ENCODE peak calls at places on chromosomes 7 and 10, in five cellular contexts. W, N, Y, Z and K are unnamed samples.

GRCh38 chr7:64183126-64183742 is 23.8 kb upstream of the ZNF735 start:
- DNase-seq in Z (no peak), W (peak), N (no peak), Y (peak), K (peak)

GRCh38 chr10:62806246-62806645 is 1.7 kb downstream of the ADO start:
- DNase-seq in Y (no peak), Z (no peak), W (no peak), N (no peak), K (no peak)

GRCh38 chr7:22238354-22239311 is 118.3 kb downstream of the RAPGEF5 start:
- DNase-seq in W (no peak), Y (no peak), Z (no peak), N (no peak), K (no peak)

GRCh38 chr7:8597565-8597964 is 164.2 kb downstream of the NXPH1 start:
- DNase-seq in Y (no peak), N (no peak), Z (no peak), W (no peak), K (no peak)

GRCh38 chr7:111509298-111509697 is 53.0 kb downstream of the IMMP2L start:
- DNase-seq in Y (no peak), N (no peak), W (no peak), Z (no peak), K (no peak)

GRCh38 chr10:70481831-70482530 is 3.4 kb downstream of the PALD1 start:
- DNase-seq in Z (no peak), Y (peak), N (no peak), W (no peak), K (peak)

GRCh38 chr7:68272507-68272906 is 1275.9 kb downstream of the TYW1 start:
- DNase-seq in Z (no peak), N (no peak), Y (no peak), W (no peak), K (no peak)

GRCh38 chr10:43224321-43224720 is 42.5 kb downstream of the RASGEF1A start:
- DNase-seq in N (no peak), W (no peak), Z (no peak), Y (no peak), K (no peak)

GRCh38 chr7:117995850-117996650 is 122.8 kb upstream of the CTTNBP2 start:
- DNase-seq in N (no peak), W (peak), Z (no peak), Y (no peak), K (no peak)

GRCh38 chr7:102872460-102872859 is 40.3 kb upstream of the LRRC17 start:
- DNase-seq in N (no peak), Y (no peak), W (no peak), Z (peak), K (no peak)

GRCh38 chr10:105605873-105606272 is 964.8 kb downstream of the SORCS3 start:
- DNase-seq in Z (no peak), Y (no peak), N (no peak), W (no peak), K (no peak)

GRCh38 chr7:45256309-45256708 is 98.7 kb downstream of the RAMP3 start:
- DNase-seq in N (no peak), Y (no peak), W (no peak), Z (no peak), K (no peak)